ENCODE peak calls at places on chromosomes 16 and 17, in ten cellular contexts. S is skeletal muscle cell; E is NCI-H2171; U is HS-27A; Z is lung; N is right atrium auricular region; R is activated T-helper 2 cell treated with anti-CD3 and anti-CD28 coated beads, Interferon-gamma antibody, Interleukin-2, Interleukin-4, amounts not matched to agents 10 μg/mL and 5 μg/mL and 100 μg/mL, durations not matched to agents 14 hours and 24 hours and 36 hours; I is EH; Y is activated CD4-positive, alpha-beta T cell treated with anti-CD3 and anti-CD28 coated beads for 24 hours; V is stomach. J is an unnamed sample.

GRCh38 chr16:27403601-27403992 is 1.6 kb downstream of the IL21R start:
- DNase-seq in E (no peak), V (no peak), R (no peak), Y (no peak), U (no peak), Z (no peak), N (no peak), S (no peak), I (no peak), J (no peak)

GRCh38 chr16:72561-73537 is at the start of gene RHBDF1:
- DNase-seq in R (no peak), S (no peak), E (no peak), U (no peak), N (no peak), V (peak), Y (no peak), I (peak), Z (no peak), J (peak)

GRCh38 chr16:71413341-71413740 is 28.5 kb downstream of the TLE7 start:
- DNase-seq in V (no peak), Z (no peak), Y (no peak), I (no peak), S (no peak), R (no peak), N (no peak), U (no peak), E (no peak), J (no peak)

GRCh38 chr16:57266531-57267268 is 17.8 kb downstream of the PLLP start:
- DNase-seq in E (no peak), N (no peak), Y (no peak), S (no peak), R (no peak), I (no peak), V (peak), U (no peak), Z (no peak), J (no peak)

GRCh38 chr17:57349533-57350227 is 93.4 kb downstream of the MSI2 start:
- DNase-seq in R (no peak), U (no peak), I (no peak), Y (no peak), Z (no peak), V (no peak), S (no peak), N (no peak), E (no peak), J (no peak)

GRCh38 chr16:65574311-65574966 is 452.6 kb upstream of the CDH11 start:
- DNase-seq in E (no peak), R (no peak), S (no peak), U (no peak), I (no peak), N (no peak), Z (no peak), Y (no peak), V (no peak), J (no peak)

GRCh38 chr16:75238132-75238852 is 13.1 kb downstream of the BCAR1 start:
- DNase-seq in E (peak), U (no peak), I (peak), Z (no peak), R (no peak), N (peak), V (peak), Y (no peak), S (peak), J (peak)

GRCh38 chr16:88799569-88800276 is 3.9 kb upstream of the CDT1 start:
- DNase-seq in R (peak), Z (no peak), S (no peak), U (no peak), N (no peak), V (no peak), I (no peak), Y (no peak), E (no peak), J (no peak)

GRCh38 chr16:12573730-12574383 is 229.8 kb downstream of the CPPED1 start:
- DNase-seq in R (peak), N (peak), I (peak), V (peak), Y (peak), E (no peak), U (no peak), S (no peak), Z (peak), J (peak)

GRCh38 chr17:11240841-11241610 is at the start of gene SHISA6:
- DNase-seq in E (no peak), V (no peak), Y (no peak), S (no peak), R (no peak), Z (no peak), N (no peak), I (no peak), U (no peak), J (no peak)